ENCODE peak calls at places on chromosomes 13 and 19, in five cellular contexts. U is AG08396; K is stimulated activated CD8-positive, alpha-beta memory T cell treated with anti-CD3 and anti-CD28 coated beads, Interleukin-15, amount 100 ng/mL, for 1 hour; Z is fibroblast of the conjunctiva; H is ACHN. I is an unnamed sample.
A peak's percentile ranks its signal among the peaks of the same experiment; 100 is the strongest.

GRCh38 chr13:91722267-91722884 is 324.0 kb downstream of the GPC5 start:
- DNase-seq in H (peak; percentile 32), Z (peak; percentile 3), K (no peak), U (no peak), I (no peak)

GRCh38 chr13:75724742-75725504 is 88.8 kb downstream of the LMO7 start:
- DNase-seq in U (no peak), H (no peak), K (no peak), Z (no peak), I (no peak)

GRCh38 chr13:41500501-41500900 is 43.2 kb downstream of the RGCC start:
- DNase-seq in K (no peak), H (no peak), Z (no peak), U (no peak), I (no peak)

GRCh38 chr19:35449347-35450043 is 1.4 kb downstream of the FFAR2 start:
- DNase-seq in Z (no peak), H (no peak), K (no peak), U (no peak), I (no peak)

GRCh38 chr19:3543150-3544053 is 4.4 kb downstream of the TEKTIP1 start:
- DNase-seq in K (no peak), Z (no peak), H (no peak), U (no peak), I (no peak)

GRCh38 chr19:4284176-4284958 is 5.3 kb downstream of the SHD start:
- DNase-seq in U (peak; percentile 66), K (no peak), H (peak; percentile 15), Z (no peak), I (no peak)

GRCh38 chr13:84430441-84430840 is 548.2 kb upstream of the SLITRK1 start:
- DNase-seq in U (no peak), H (no peak), K (no peak), Z (no peak), I (no peak)

GRCh38 chr19:55273978-55274707 is 5.8 kb downstream of the HSPBP1 start:
- DNase-seq in Z (no peak), K (no peak), U (no peak), H (no peak), I (no peak)

GRCh38 chr13:113962975-113963374 is 10.9 kb downstream of the C13orf46 start:
- DNase-seq in U (no peak), Z (no peak), H (no peak), K (no peak), I (no peak)

GRCh38 chr19:37809366-37809765 is 30.0 kb upstream of the ZNF573 start:
- DNase-seq in U (no peak), Z (no peak), H (no peak), K (no peak), I (no peak)

GRCh38 chr13:105612541-105612940 is 922.9 kb downstream of the EFNB2 start:
- DNase-seq in K (no peak), H (no peak), U (no peak), Z (no peak), I (no peak)

GRCh38 chr19:51131780-51132680 is 7.3 kb downstream of the SIGLEC9 start:
- DNase-seq in U (peak; percentile 51), Z (peak; percentile 13), H (no peak), K (no peak), I (peak; percentile 25)

GRCh38 chr19:32798201-32798600 is 71.4 kb downstream of the SLC7A9 start:
- DNase-seq in U (no peak), H (no peak), K (no peak), Z (no peak), I (no peak)

GRCh38 chr19:16897572-16898056 is 8.8 kb downstream of the F2RL3 start:
- DNase-seq in K (no peak), Z (no peak), H (no peak), U (no peak), I (no peak)

GRCh38 chr19:6383188-6383587 is 7.5 kb upstream of the PSPN start:
- DNase-seq in Z (no peak), U (no peak), K (no peak), H (no peak), I (no peak)

GRCh38 chr19:45496349-45496953 is 396 bp downstream of the RTN2 start:
- DNase-seq in H (no peak), U (peak; percentile 55), Z (no peak), K (no peak), I (no peak)

GRCh38 chr13:49063526-49063925 is 87.8 kb downstream of the FNDC3A start:
- DNase-seq in Z (no peak), K (no peak), H (no peak), U (no peak), I (no peak)

GRCh38 chr19:4144666-4145261 is 8.7 kb upstream of the CREB3L3 start:
- DNase-seq in U (peak; percentile 61), H (no peak), Z (peak; percentile 31), K (no peak), I (no peak)

GRCh38 chr13:31686660-31687430 is 52.5 kb upstream of the RXFP2 start:
- DNase-seq in Z (no peak), H (no peak), U (no peak), K (no peak), I (no peak)

GRCh38 chr19:6691342-6691741 is 21.4 kb upstream of the TNFSF14 start:
- DNase-seq in K (no peak), Z (no peak), H (no peak), U (no peak), I (no peak)

GRCh38 chr13:114035186-114035582 is 61.3 kb upstream of the C13orf46 start:
- DNase-seq in U (no peak), H (no peak), K (no peak), Z (no peak), I (no peak)

GRCh38 chr13:20647758-20648157 is 55.7 kb upstream of the IL17D start:
- DNase-seq in H (no peak), K (no peak), Z (no peak), U (no peak), I (no peak)

GRCh38 chr19:9914315-9915207 is 21.8 kb downstream of the OLFM2 start:
- DNase-seq in U (peak; percentile 96), H (peak; percentile 83), Z (peak; percentile 51), K (peak; percentile 58), I (peak; percentile 64)

GRCh38 chr19:48341006-48341405 is 15.7 kb downstream of the EMP3 start:
- DNase-seq in U (no peak), Z (no peak), H (peak; percentile 49), K (no peak), I (no peak)

GRCh38 chr13:35225582-35225981 is 250.9 kb downstream of the MAB21L1 start:
- DNase-seq in Z (no peak), K (no peak), U (no peak), H (no peak), I (no peak)